ENCODE peak calls at places on chromosomes 1 and 21, in nine cellular contexts. S is SJSA1, Y is nucleus accumbens, V is NCI-H69, I is pons, X is transverse colon, H is SHP77, Z is K562, U is HAP-1. M is an unnamed sample.

GRCh38 chr1:226060976-226061792 is 1.3 kb upstream of the H3-3A start:
- DNase-seq in S (no peak), Y (no peak), V (peak), I (peak), X (no peak), H (peak), Z (no peak), U (peak), M (no peak)

GRCh38 chr1:1153874-1154273 is 19.8 kb upstream of the TTLL10 start:
- DNase-seq in S (no peak), Y (no peak), V (no peak), I (no peak), X (no peak), H (no peak), Z (no peak), U (no peak), M (no peak)

GRCh38 chr1:153957744-153958110 is 685 bp downstream of the CRTC2 start:
- DNase-seq in S (peak), Y (no peak), V (peak), I (no peak), X (peak), H (peak), Z (no peak), U (no peak), M (no peak)

GRCh38 chr21:34825101-34825500 is 156.3 kb downstream of the CLIC6 start:
- DNase-seq in S (no peak), Y (no peak), V (no peak), I (no peak), X (no peak), H (no peak), Z (no peak), U (no peak), M (no peak)

GRCh38 chr1:9825101-9826074 is 1.6 kb upstream of the CLSTN1 start:
- DNase-seq in S (peak), Y (peak), V (peak), I (peak), X (peak), H (peak), Z (peak), U (no peak), M (no peak)

GRCh38 chr1:6260433-6260934 is 414 bp downstream of the GPR153 start:
- DNase-seq in S (no peak), Y (no peak), V (peak), I (no peak), X (no peak), H (no peak), Z (peak), U (no peak), M (no peak)

GRCh38 chr21:45864436-45864835 is 117.1 kb upstream of the COL6A1 start:
- DNase-seq in S (peak), Y (no peak), V (no peak), I (no peak), X (no peak), H (no peak), Z (no peak), U (no peak), M (no peak)

GRCh38 chr21:36113647-36114428 is 21.0 kb upstream of the CBR3 start:
- DNase-seq in S (no peak), Y (no peak), V (peak), I (no peak), X (peak), H (no peak), Z (no peak), U (no peak), M (no peak)

GRCh38 chr1:36722871-36723270 is 240.2 kb upstream of the CSF3R start:
- DNase-seq in S (no peak), Y (no peak), V (no peak), I (no peak), X (no peak), H (no peak), Z (no peak), U (no peak), M (no peak)

GRCh38 chr1:234726359-234726836 is 116.4 kb upstream of the IRF2BP2 start:
- DNase-seq in S (no peak), Y (no peak), V (peak), I (no peak), X (no peak), H (no peak), Z (no peak), U (no peak), M (no peak)

GRCh38 chr1:64980745-64981601 is 14.6 kb upstream of the JAK1 start:
- DNase-seq in S (no peak), Y (no peak), V (peak), I (no peak), X (no peak), H (no peak), Z (no peak), U (no peak), M (no peak)

GRCh38 chr21:37484535-37485474 is 118.2 kb downstream of the DYRK1A start:
- DNase-seq in S (no peak), Y (no peak), V (no peak), I (no peak), X (no peak), H (no peak), Z (no peak), U (no peak), M (no peak)

GRCh38 chr1:244779410-244779809 is 56.0 kb upstream of the COX20 start:
- DNase-seq in S (no peak), Y (no peak), V (no peak), I (no peak), X (no peak), H (no peak), Z (no peak), U (no peak), M (no peak)

GRCh38 chr1:239717097-239718051 is 331.0 kb downstream of the CHRM3 start:
- DNase-seq in S (no peak), Y (no peak), V (no peak), I (no peak), X (no peak), H (no peak), Z (no peak), U (no peak), M (no peak)

GRCh38 chr1:213618094-213618493 is 369.7 kb upstream of the PROX1 start:
- DNase-seq in S (no peak), Y (no peak), V (no peak), I (no peak), X (no peak), H (no peak), Z (no peak), U (no peak), M (no peak)

GRCh38 chr1:153194331-153195050 is 8.7 kb upstream of the LELP1 start:
- DNase-seq in S (no peak), Y (no peak), V (no peak), I (no peak), X (no peak), H (no peak), Z (no peak), U (no peak), M (no peak)

GRCh38 chr1:150165622-150166612 is 16.2 kb downstream of the PLEKHO1 start:
- DNase-seq in S (peak), Y (no peak), V (peak), I (no peak), X (peak), H (peak), Z (peak), U (peak), M (no peak)

GRCh38 chr1:91026777-91027176 is 4.9 kb upstream of the ZNF644 start:
- DNase-seq in S (no peak), Y (no peak), V (peak), I (no peak), X (no peak), H (no peak), Z (no peak), U (no peak), M (no peak)

GRCh38 chr1:51072040-51072439 is 30.0 kb upstream of the C1orf185 start:
- DNase-seq in S (no peak), Y (no peak), V (no peak), I (no peak), X (peak), H (no peak), Z (peak), U (no peak), M (no peak)

GRCh38 chr1:163836446-163836845 is 514.7 kb downstream of the NUF2 start:
- DNase-seq in S (no peak), Y (no peak), V (no peak), I (no peak), X (no peak), H (no peak), Z (no peak), U (peak), M (peak)

GRCh38 chr1:2335721-2336475 is 55.5 kb downstream of the MORN1 start:
- DNase-seq in S (no peak), Y (no peak), V (peak), I (no peak), X (no peak), H (peak), Z (no peak), U (no peak), M (no peak)

GRCh38 chr1:56835657-56836056 is 16.5 kb upstream of the FYB2 start:
- DNase-seq in S (no peak), Y (no peak), V (no peak), I (no peak), X (no peak), H (no peak), Z (no peak), U (no peak), M (no peak)

GRCh38 chr1:225897595-225898514 is 8.9 kb upstream of the LEFTY1 start:
- DNase-seq in S (no peak), Y (no peak), V (peak), I (no peak), X (peak), H (no peak), Z (no peak), U (no peak), M (no peak)

GRCh38 chr1:42453386-42453785 is 2.4 kb downstream of the ZMYND12 start:
- DNase-seq in S (no peak), Y (no peak), V (no peak), I (no peak), X (no peak), H (no peak), Z (no peak), U (no peak), M (no peak)

GRCh38 chr1:17193222-17194132 is 11.5 kb upstream of the PADI1 start:
- DNase-seq in S (no peak), Y (no peak), V (peak), I (no peak), X (no peak), H (no peak), Z (no peak), U (no peak), M (no peak)

GRCh38 chr1:227945891-227946623 is 1.7 kb downstream of the WNT9A start:
- DNase-seq in S (peak), Y (no peak), V (peak), I (peak), X (peak), H (peak), Z (peak), U (no peak), M (no peak)

GRCh38 chr1:57232500-57232899 is 191.4 kb downstream of the DAB1 start:
- DNase-seq in S (no peak), Y (no peak), V (no peak), I (no peak), X (no peak), H (no peak), Z (no peak), U (no peak), M (no peak)

GRCh38 chr1:22949807-22950462 is 22.7 kb downstream of the LACTBL1 start:
- DNase-seq in S (no peak), Y (no peak), V (peak), I (no peak), X (no peak), H (no peak), Z (no peak), U (no peak), M (no peak)